ENCODE peak calls at places on chromosomes 7 and 10, in six cellular contexts. One of them, this sample, is unnamed.

GRCh38 chr7:134502463-134502862 is 24.9 kb upstream of the AKR1B10 start:
- DNase-seq in pancreas: no peak
- DNase-seq in stimulated activated CD8-positive, alpha-beta memory T cell treated with anti-CD3 and anti-CD28 coated beads, Interleukin-4, amount 100 ng/mL, for 24 hours: no peak
- DNase-seq in activated CD4-positive, alpha-beta T cell treated with anti-CD3 and anti-CD28 coated beads, Interleukin-2, amount 50 U/mL, for 24 hours: no peak
- DNase-seq in adrenal gland: peak
- DNase-seq in foreskin fibroblast: peak
- DNase-seq in this sample: no peak

GRCh38 chr10:3067045-3067858 is at the start of gene PFKP:
- DNase-seq in pancreas: no peak
- DNase-seq in stimulated activated CD8-positive, alpha-beta memory T cell treated with anti-CD3 and anti-CD28 coated beads, Interleukin-4, amount 100 ng/mL, for 24 hours: peak
- DNase-seq in activated CD4-positive, alpha-beta T cell treated with anti-CD3 and anti-CD28 coated beads, Interleukin-2, amount 50 U/mL, for 24 hours: peak
- DNase-seq in adrenal gland: peak
- DNase-seq in foreskin fibroblast: no peak
- DNase-seq in this sample: no peak

GRCh38 chr10:132841254-132841975 is 55.5 kb upstream of the NKX6-2 start:
- DNase-seq in pancreas: no peak
- DNase-seq in stimulated activated CD8-positive, alpha-beta memory T cell treated with anti-CD3 and anti-CD28 coated beads, Interleukin-4, amount 100 ng/mL, for 24 hours: no peak
- DNase-seq in activated CD4-positive, alpha-beta T cell treated with anti-CD3 and anti-CD28 coated beads, Interleukin-2, amount 50 U/mL, for 24 hours: no peak
- DNase-seq in adrenal gland: no peak
- DNase-seq in foreskin fibroblast: no peak
- DNase-seq in this sample: no peak

GRCh38 chr7:36084485-36085091 is 68.5 kb upstream of the EEPD1 start:
- DNase-seq in pancreas: peak
- DNase-seq in stimulated activated CD8-positive, alpha-beta memory T cell treated with anti-CD3 and anti-CD28 coated beads, Interleukin-4, amount 100 ng/mL, for 24 hours: no peak
- DNase-seq in activated CD4-positive, alpha-beta T cell treated with anti-CD3 and anti-CD28 coated beads, Interleukin-2, amount 50 U/mL, for 24 hours: no peak
- DNase-seq in adrenal gland: no peak
- DNase-seq in foreskin fibroblast: peak
- DNase-seq in this sample: peak

GRCh38 chr7:5594616-5595544 is 171.2 kb upstream of the TNRC18 start:
- DNase-seq in pancreas: no peak
- DNase-seq in stimulated activated CD8-positive, alpha-beta memory T cell treated with anti-CD3 and anti-CD28 coated beads, Interleukin-4, amount 100 ng/mL, for 24 hours: no peak
- DNase-seq in activated CD4-positive, alpha-beta T cell treated with anti-CD3 and anti-CD28 coated beads, Interleukin-2, amount 50 U/mL, for 24 hours: no peak
- DNase-seq in adrenal gland: peak
- DNase-seq in foreskin fibroblast: peak
- DNase-seq in this sample: no peak

GRCh38 chr7:85226401-85227085 is 39.7 kb upstream of the SEMA3D start:
- DNase-seq in pancreas: no peak
- DNase-seq in stimulated activated CD8-positive, alpha-beta memory T cell treated with anti-CD3 and anti-CD28 coated beads, Interleukin-4, amount 100 ng/mL, for 24 hours: no peak
- DNase-seq in activated CD4-positive, alpha-beta T cell treated with anti-CD3 and anti-CD28 coated beads, Interleukin-2, amount 50 U/mL, for 24 hours: no peak
- DNase-seq in adrenal gland: no peak
- DNase-seq in foreskin fibroblast: no peak
- DNase-seq in this sample: no peak

GRCh38 chr10:48224979-48225560 is 49.4 kb downstream of the FRMPD2 start:
- DNase-seq in pancreas: no peak
- DNase-seq in stimulated activated CD8-positive, alpha-beta memory T cell treated with anti-CD3 and anti-CD28 coated beads, Interleukin-4, amount 100 ng/mL, for 24 hours: no peak
- DNase-seq in activated CD4-positive, alpha-beta T cell treated with anti-CD3 and anti-CD28 coated beads, Interleukin-2, amount 50 U/mL, for 24 hours: no peak
- DNase-seq in adrenal gland: peak
- DNase-seq in foreskin fibroblast: no peak
- DNase-seq in this sample: no peak

GRCh38 chr10:6151087-6151977 is 51.4 kb upstream of the PFKFB3 start:
- DNase-seq in pancreas: peak
- DNase-seq in stimulated activated CD8-positive, alpha-beta memory T cell treated with anti-CD3 and anti-CD28 coated beads, Interleukin-4, amount 100 ng/mL, for 24 hours: no peak
- DNase-seq in activated CD4-positive, alpha-beta T cell treated with anti-CD3 and anti-CD28 coated beads, Interleukin-2, amount 50 U/mL, for 24 hours: no peak
- DNase-seq in adrenal gland: peak
- DNase-seq in foreskin fibroblast: peak
- DNase-seq in this sample: no peak

GRCh38 chr7:46853451-46853850 is 728.5 kb downstream of the TNS3 start:
- DNase-seq in pancreas: no peak
- DNase-seq in stimulated activated CD8-positive, alpha-beta memory T cell treated with anti-CD3 and anti-CD28 coated beads, Interleukin-4, amount 100 ng/mL, for 24 hours: no peak
- DNase-seq in activated CD4-positive, alpha-beta T cell treated with anti-CD3 and anti-CD28 coated beads, Interleukin-2, amount 50 U/mL, for 24 hours: no peak
- DNase-seq in adrenal gland: no peak
- DNase-seq in foreskin fibroblast: no peak
- DNase-seq in this sample: no peak

GRCh38 chr10:93352638-93353383 is 129.3 kb downstream of the MYOF start:
- DNase-seq in pancreas: no peak
- DNase-seq in stimulated activated CD8-positive, alpha-beta memory T cell treated with anti-CD3 and anti-CD28 coated beads, Interleukin-4, amount 100 ng/mL, for 24 hours: no peak
- DNase-seq in activated CD4-positive, alpha-beta T cell treated with anti-CD3 and anti-CD28 coated beads, Interleukin-2, amount 50 U/mL, for 24 hours: no peak
- DNase-seq in adrenal gland: no peak
- DNase-seq in foreskin fibroblast: peak
- DNase-seq in this sample: no peak

GRCh38 chr10:124512600-124512999 is 51.0 kb downstream of the LHPP start:
- DNase-seq in pancreas: no peak
- DNase-seq in stimulated activated CD8-positive, alpha-beta memory T cell treated with anti-CD3 and anti-CD28 coated beads, Interleukin-4, amount 100 ng/mL, for 24 hours: no peak
- DNase-seq in activated CD4-positive, alpha-beta T cell treated with anti-CD3 and anti-CD28 coated beads, Interleukin-2, amount 50 U/mL, for 24 hours: no peak
- DNase-seq in adrenal gland: no peak
- DNase-seq in foreskin fibroblast: no peak
- DNase-seq in this sample: no peak

GRCh38 chr7:43199761-43200160 is 87.3 kb downstream of the HECW1 start:
- DNase-seq in pancreas: no peak
- DNase-seq in stimulated activated CD8-positive, alpha-beta memory T cell treated with anti-CD3 and anti-CD28 coated beads, Interleukin-4, amount 100 ng/mL, for 24 hours: no peak
- DNase-seq in activated CD4-positive, alpha-beta T cell treated with anti-CD3 and anti-CD28 coated beads, Interleukin-2, amount 50 U/mL, for 24 hours: no peak
- DNase-seq in adrenal gland: no peak
- DNase-seq in foreskin fibroblast: peak
- DNase-seq in this sample: no peak

GRCh38 chr10:72315611-72316385 is 38.9 kb downstream of the DNAJB12 start:
- DNase-seq in pancreas: peak
- DNase-seq in stimulated activated CD8-positive, alpha-beta memory T cell treated with anti-CD3 and anti-CD28 coated beads, Interleukin-4, amount 100 ng/mL, for 24 hours: no peak
- DNase-seq in activated CD4-positive, alpha-beta T cell treated with anti-CD3 and anti-CD28 coated beads, Interleukin-2, amount 50 U/mL, for 24 hours: no peak
- DNase-seq in adrenal gland: peak
- DNase-seq in foreskin fibroblast: peak
- DNase-seq in this sample: no peak

GRCh38 chr10:72027498-72027897 is 60.9 kb downstream of the SPOCK2 start:
- DNase-seq in pancreas: no peak
- DNase-seq in stimulated activated CD8-positive, alpha-beta memory T cell treated with anti-CD3 and anti-CD28 coated beads, Interleukin-4, amount 100 ng/mL, for 24 hours: no peak
- DNase-seq in activated CD4-positive, alpha-beta T cell treated with anti-CD3 and anti-CD28 coated beads, Interleukin-2, amount 50 U/mL, for 24 hours: no peak
- DNase-seq in adrenal gland: no peak
- DNase-seq in foreskin fibroblast: no peak
- DNase-seq in this sample: no peak

GRCh38 chr10:100654835-100655759 is 90.3 kb upstream of the PAX2 start:
- DNase-seq in pancreas: no peak
- DNase-seq in stimulated activated CD8-positive, alpha-beta memory T cell treated with anti-CD3 and anti-CD28 coated beads, Interleukin-4, amount 100 ng/mL, for 24 hours: no peak
- DNase-seq in activated CD4-positive, alpha-beta T cell treated with anti-CD3 and anti-CD28 coated beads, Interleukin-2, amount 50 U/mL, for 24 hours: no peak
- DNase-seq in adrenal gland: no peak
- DNase-seq in foreskin fibroblast: no peak
- DNase-seq in this sample: no peak

GRCh38 chr7:49400891-49401550 is 372.4 kb upstream of the VWC2 start:
- DNase-seq in pancreas: no peak
- DNase-seq in stimulated activated CD8-positive, alpha-beta memory T cell treated with anti-CD3 and anti-CD28 coated beads, Interleukin-4, amount 100 ng/mL, for 24 hours: no peak
- DNase-seq in activated CD4-positive, alpha-beta T cell treated with anti-CD3 and anti-CD28 coated beads, Interleukin-2, amount 50 U/mL, for 24 hours: no peak
- DNase-seq in adrenal gland: no peak
- DNase-seq in foreskin fibroblast: no peak
- DNase-seq in this sample: no peak

GRCh38 chr7:104553074-104553473 is 224.7 kb downstream of the LHFPL3 start:
- DNase-seq in pancreas: no peak
- DNase-seq in stimulated activated CD8-positive, alpha-beta memory T cell treated with anti-CD3 and anti-CD28 coated beads, Interleukin-4, amount 100 ng/mL, for 24 hours: no peak
- DNase-seq in activated CD4-positive, alpha-beta T cell treated with anti-CD3 and anti-CD28 coated beads, Interleukin-2, amount 50 U/mL, for 24 hours: no peak
- DNase-seq in adrenal gland: no peak
- DNase-seq in foreskin fibroblast: no peak
- DNase-seq in this sample: no peak

GRCh38 chr7:126578338-126578737 is 674.4 kb downstream of the GRM8 start:
- DNase-seq in pancreas: no peak
- DNase-seq in stimulated activated CD8-positive, alpha-beta memory T cell treated with anti-CD3 and anti-CD28 coated beads, Interleukin-4, amount 100 ng/mL, for 24 hours: no peak
- DNase-seq in activated CD4-positive, alpha-beta T cell treated with anti-CD3 and anti-CD28 coated beads, Interleukin-2, amount 50 U/mL, for 24 hours: no peak
- DNase-seq in adrenal gland: no peak
- DNase-seq in foreskin fibroblast: no peak
- DNase-seq in this sample: peak

GRCh38 chr10:35050556-35050955 is 39.6 kb downstream of the CUL2 start:
- DNase-seq in pancreas: no peak
- DNase-seq in stimulated activated CD8-positive, alpha-beta memory T cell treated with anti-CD3 and anti-CD28 coated beads, Interleukin-4, amount 100 ng/mL, for 24 hours: no peak
- DNase-seq in activated CD4-positive, alpha-beta T cell treated with anti-CD3 and anti-CD28 coated beads, Interleukin-2, amount 50 U/mL, for 24 hours: no peak
- DNase-seq in adrenal gland: no peak
- DNase-seq in foreskin fibroblast: no peak
- DNase-seq in this sample: no peak